ENCODE peak calls at places on chromosomes 3 and 15, in nine cellular contexts. G is iris pigment epithelial cell; S is B cell; H is M059J; P is stimulated activated CD4-positive, alpha-beta T cell treated with anti-CD3 and anti-CD28 coated beads, Interleukin-1b, Interleukin-23, amount 100 ng/mL, for 1 hour; W is NCI-H1417; J is activated CD8-positive, alpha-beta T cell treated with anti-CD3 and anti-CD28 coated beads for 36 hours; V is NCI-H1105; X is AG08396. K is an unnamed sample.

GRCh38 chr3:24495334-24495994 is 814 bp upstream of the THRB start:
- DNase-seq in G (no peak), S (no peak), H (no peak), P (no peak), W (no peak), J (no peak), V (no peak), X (no peak), K (no peak)

GRCh38 chr3:127709320-127710060 is 36.7 kb downstream of the ABTB1 start:
- DNase-seq in G (no peak), S (no peak), H (peak; percentile 42), P (no peak), W (no peak), J (no peak), V (no peak), X (peak; percentile 59), K (peak; percentile 28)

GRCh38 chr15:89101302-89102191 is 13.3 kb downstream of the ABHD2 start:
- DNase-seq in G (peak; percentile 99), S (no peak), H (peak; percentile 98), P (no peak), W (no peak), J (no peak), V (no peak), X (peak; percentile 85), K (peak; percentile 98)

GRCh38 chr3:119762876-119763275 is 19.0 kb upstream of the NR1I2 start:
- DNase-seq in G (no peak), S (no peak), H (peak; percentile 10), P (no peak), W (no peak), J (no peak), V (no peak), X (no peak), K (no peak)

GRCh38 chr3:40130721-40131120 is 178.8 kb upstream of the EIF1B start:
- DNase-seq in G (no peak), S (no peak), H (no peak), P (no peak), W (no peak), J (no peak), V (no peak), X (no peak), K (no peak)

GRCh38 chr3:55009372-55009771 is 81.5 kb upstream of the LRTM1 start:
- DNase-seq in G (no peak), S (no peak), H (no peak), P (no peak), W (no peak), J (no peak), V (no peak), X (no peak), K (no peak)

GRCh38 chr15:67701669-67702068 is 123.6 kb upstream of the SKOR1 start:
- DNase-seq in G (peak; percentile 75), S (no peak), H (no peak), P (no peak), W (no peak), J (no peak), V (no peak), X (peak; percentile 5), K (peak; percentile 27)

GRCh38 chr3:105907790-105908189 is 39.0 kb upstream of the CBLB start:
- DNase-seq in G (no peak), S (no peak), H (no peak), P (no peak), W (no peak), J (peak; percentile 10), V (no peak), X (no peak), K (no peak)

K was measured in astrocyte of the spinal cord.